ENCODE peak calls at places on chromosomes 11 and 22, in five cellular contexts. A is BE2C, M is stomach, U is A549, H is thoracic aorta. B is an unnamed sample.

GRCh38 chr11:118615282-118615979 is 8.0 kb downstream of the PHLDB1 start:
- DNase-seq in A (no peak), U (no peak), H (no peak), M (no peak), B (no peak)

GRCh38 chr22:22937894-22938480 is 50.4 kb downstream of the IGLL5 start:
- DNase-seq in H (no peak), A (no peak), U (no peak), M (no peak), B (no peak)

GRCh38 chr11:60078742-60079141 is 9.7 kb upstream of the MS4A2 start:
- DNase-seq in H (no peak), U (no peak), M (no peak), A (no peak), B (no peak)

GRCh38 chr11:16976360-16976759 is 37.9 kb downstream of the PLEKHA7 start:
- DNase-seq in A (no peak), M (no peak), U (no peak), H (no peak), B (no peak)

GRCh38 chr11:78256962-78257361 is 68.2 kb downstream of the USP35 start:
- DNase-seq in U (no peak), H (peak; percentile 66), A (no peak), M (peak; percentile 86), B (peak; percentile 91)

GRCh38 chr11:100578966-100579365 is 108.1 kb upstream of the ARHGAP42 start:
- DNase-seq in U (no peak), A (no peak), H (no peak), M (no peak), B (no peak)

GRCh38 chr11:129691154-129691553 is 124.5 kb upstream of the TMEM45B start:
- DNase-seq in H (no peak), M (no peak), A (no peak), U (no peak), B (peak; percentile 89)

GRCh38 chr11:93986716-93987115 is 34.4 kb upstream of the HEPHL1 start:
- DNase-seq in A (no peak), M (peak; percentile 48), H (no peak), U (no peak), B (no peak)

GRCh38 chr11:21511835-21512440 is 680.9 kb upstream of the ANO5 start:
- DNase-seq in U (peak; percentile 21), H (no peak), A (peak; percentile 80), M (peak; percentile 68), B (no peak)

GRCh38 chr22:26671317-26672059 is 14.1 kb downstream of the MIAT start:
- DNase-seq in M (peak; percentile 37), U (no peak), A (no peak), H (no peak), B (no peak)

GRCh38 chr11:13120691-13121090 is 111.6 kb downstream of the RASSF10 start:
- DNase-seq in H (no peak), U (no peak), A (no peak), M (no peak), B (peak; percentile 10)

GRCh38 chr11:32437406-32438345 is 2.3 kb upstream of the WT1 start:
- DNase-seq in A (no peak), H (no peak), U (no peak), M (no peak), B (no peak)

GRCh38 chr11:103528596-103528995 is 419.4 kb downstream of the DYNC2H1 start:
- DNase-seq in H (no peak), U (no peak), A (no peak), M (no peak), B (no peak)
- H3K4me1 ChIP-seq in H (no peaks in the 10 kb centered on the region), U (peaks cover 54% of the 10 kb centered on the region), A (peaks cover 6% of the 10 kb centered on the region), M (no peaks in the 10 kb centered on the region), B (no peaks in the 10 kb centered on the region)

GRCh38 chr11:69291459-69292110 is 2.4 kb upstream of the MYEOV start:
- DNase-seq in M (no peak), A (no peak), U (no peak), H (no peak), B (no peak)

GRCh38 chr11:69293819-69294505 is at the start of gene MYEOV:
- DNase-seq in H (no peak), M (peak; percentile 67), U (peak; percentile 93), A (peak; percentile 92), B (no peak)

GRCh38 chr11:69292221-69292648 is 1.7 kb upstream of the MYEOV start:
- DNase-seq in U (no peak), A (peak; percentile 63), M (no peak), H (no peak), B (no peak)

GRCh38 chr11:69294621-69295078 is 695 bp downstream of the MYEOV start:
- DNase-seq in M (no peak), H (no peak), U (no peak), A (no peak), B (no peak)

GRCh38 chr11:69293087-69293486 is 868 bp upstream of the MYEOV start:
- DNase-seq in M (no peak), A (no peak), H (no peak), U (no peak), B (no peak)
- H3K4me1 ChIP-seq in M (peaks cover 25% of the 10 kb centered on the region), A (peaks cover 18% of the 10 kb centered on the region), H (peaks cover 16% of the 10 kb centered on the region), U (peaks cover 35% of the 10 kb centered on the region), B (peaks cover 41% of the 10 kb centered on the region)

GRCh38 chr11:75351541-75352416 is at the start of gene ARRB1:
- DNase-seq in M (peak; percentile 82), U (peak; percentile 70), H (no peak), A (peak; percentile 86), B (no peak)

GRCh38 chr11:75349540-75350116 is 1.8 kb downstream of the ARRB1 start:
- DNase-seq in H (no peak), M (no peak), A (no peak), U (no peak), B (no peak)

GRCh38 chr11:75347781-75348613 is 3.5 kb downstream of the ARRB1 start:
- DNase-seq in A (no peak), U (no peak), H (no peak), M (no peak), B (no peak)

GRCh38 chr11:75350743-75351540 is 519 bp downstream of the ARRB1 start:
- DNase-seq in M (peak; percentile 65), H (no peak), U (no peak), A (peak; percentile 72), B (no peak)

GRCh38 chr11:75350122-75350742 is 1.2 kb downstream of the ARRB1 start:
- DNase-seq in H (no peak), M (no peak), U (no peak), A (no peak), B (no peak)
- H3K4me1 ChIP-seq in H (peaks cover 22% of the 10 kb centered on the region), M (peaks cover 75% of the 10 kb centered on the region), U (peaks cover 46% of the 10 kb centered on the region), A (peaks cover 39% of the 10 kb centered on the region), B (peaks cover 76% of the 10 kb centered on the region)

GRCh38 chr22:24216541-24217209 is 28.2 kb downstream of the GGT5 start:
- DNase-seq in A (no peak), M (no peak), H (no peak), U (no peak), B (no peak)
- H3K4me1 ChIP-seq in A (no peaks in the 10 kb centered on the region), M (no peaks in the 10 kb centered on the region), H (no peaks in the 10 kb centered on the region), U (peaks cover 6% of the 10 kb centered on the region), B (no peaks in the 10 kb centered on the region)

GRCh38 chr11:96105197-96105895 is 181.4 kb upstream of the MTMR2 start:
- DNase-seq in H (no peak), M (no peak), A (peak; percentile 33), U (no peak), B (no peak)

GRCh38 chr11:96101146-96101545 is 177.2 kb upstream of the MTMR2 start:
- DNase-seq in H (no peak), A (no peak), M (no peak), U (no peak), B (no peak)

GRCh38 chr11:96103721-96104120 is 179.8 kb upstream of the MTMR2 start:
- DNase-seq in H (no peak), U (no peak), A (no peak), M (no peak), B (no peak)

GRCh38 chr11:96102664-96103068 is 178.8 kb upstream of the MTMR2 start:
- DNase-seq in A (no peak), H (no peak), U (no peak), M (no peak), B (no peak)

DNA sequence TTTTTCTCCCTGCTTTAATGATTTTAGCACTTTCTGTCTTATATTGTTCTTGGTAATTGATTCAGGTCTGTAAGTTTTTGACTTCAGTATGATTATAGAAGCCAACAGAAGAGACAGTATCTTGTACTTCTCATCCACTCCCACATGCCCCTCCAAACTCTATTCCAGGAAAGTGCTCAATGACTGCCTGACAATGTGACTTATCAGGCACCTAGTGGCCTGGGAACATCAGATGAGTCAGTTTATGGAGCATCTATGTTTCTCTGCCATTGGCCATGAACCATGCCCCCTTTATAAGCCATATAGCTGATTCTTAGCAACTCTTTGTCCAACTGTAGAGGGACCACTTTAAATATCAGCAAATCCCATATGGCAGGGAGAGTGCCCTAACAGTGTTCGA is 179.2 kb upstream of the MTMR2 start:
- DNase-seq in H (no peak), M (no peak), U (no peak), A (no peak), B (no peak)
- H3K4me1 ChIP-seq in H (peaks cover 17% of the 10 kb centered on the region), M (peaks cover 30% of the 10 kb centered on the region), U (peaks cover 20% of the 10 kb centered on the region), A (peaks cover 26% of the 10 kb centered on the region), B (peaks cover 46% of the 10 kb centered on the region)

GRCh38 chr11:46307785-46308341 is 30.4 kb downstream of the CREB3L1 start:
- DNase-seq in A (no peak), U (no peak), H (no peak), M (no peak), B (no peak)
- H3K4me1 ChIP-seq in A (no peaks in the 10 kb centered on the region), U (peaks cover 20% of the 10 kb centered on the region), H (no peaks in the 10 kb centered on the region), M (peaks cover 8% of the 10 kb centered on the region), B (peaks cover 10% of the 10 kb centered on the region)

GRCh38 chr11:128509990-128510389 is 77.4 kb downstream of the ETS1 start:
- DNase-seq in U (no peak), M (no peak), H (no peak), A (no peak), B (no peak)

GRCh38 chr11:128512478-128513127 is 74.8 kb downstream of the ETS1 start:
- DNase-seq in U (no peak), M (no peak), H (no peak), A (no peak), B (no peak)

GRCh38 chr11:128513915-128514681 is 73.3 kb downstream of the ETS1 start:
- DNase-seq in A (no peak), H (no peak), M (no peak), U (no peak), B (no peak)

GRCh38 chr11:128508785-128509518 is 78.4 kb downstream of the ETS1 start:
- DNase-seq in H (no peak), A (no peak), M (no peak), U (no peak), B (no peak)

GRCh38 chr11:128511712-128512111 is 75.6 kb downstream of the ETS1 start:
- DNase-seq in H (no peak), U (no peak), M (no peak), A (no peak), B (no peak)
- H3K4me1 ChIP-seq in H (peaks cover 53% of the 10 kb centered on the region), U (peaks cover 67% of the 10 kb centered on the region), M (peaks cover 79% of the 10 kb centered on the region), A (peaks cover 27% of the 10 kb centered on the region), B (peaks cover 97% of the 10 kb centered on the region)

DNA sequence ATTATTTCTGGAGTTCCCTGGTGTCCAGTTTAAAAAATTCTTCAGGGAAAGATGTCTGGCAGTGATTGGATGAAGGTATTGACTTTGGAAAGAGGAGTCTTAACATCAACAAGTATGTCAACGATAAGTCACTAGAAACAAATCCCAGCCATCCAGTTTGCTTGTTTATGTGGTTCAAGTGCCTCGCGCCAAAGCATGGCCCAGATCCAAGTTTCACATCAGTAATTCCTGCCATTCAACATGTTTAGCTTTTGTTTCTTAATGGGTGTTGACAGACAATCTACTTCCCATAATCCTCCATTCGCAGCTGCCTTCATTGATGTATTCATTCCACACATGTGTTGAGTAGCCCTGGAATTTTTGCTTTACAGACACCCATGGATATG is 77.8 kb downstream of the UBASH3B start:
- DNase-seq in A (no peak), M (no peak), H (no peak), U (no peak), B (no peak)
- H3K4me1 ChIP-seq in A (no peaks in the 10 kb centered on the region), M (no peaks in the 10 kb centered on the region), H (peaks cover 3% of the 10 kb centered on the region), U (peaks cover 79% of the 10 kb centered on the region), B (no peaks in the 10 kb centered on the region)